ENCODE peak calls at places on chromosomes 3 and 15, in four cellular contexts. H is A549, U is ovary, K is transverse colon. N is an unnamed sample.

GRCh38 chr3:44105571-44105970 is 136.1 kb upstream of the TOPAZ1 start:
- DNase-seq in H (no peak), U (no peak), K (no peak), N (no peak)

GRCh38 chr3:16993227-16993626 is 108.5 kb downstream of the PLCL2 start:
- DNase-seq in H (no peak), U (no peak), K (no peak), N (no peak)

GRCh38 chr15:70090436-70091291 is 7.1 kb downstream of the TLE3 start:
- DNase-seq in H (no peak), U (no peak), K (peak), N (no peak)

GRCh38 chr15:67914537-67915373 is 74.9 kb upstream of the RNU6-1 start:
- DNase-seq in H (peak), U (peak), K (peak), N (no peak)

GRCh38 chr15:71573599-71573998 is 236.8 kb upstream of the NR2E3 start:
- DNase-seq in H (no peak), U (no peak), K (no peak), N (no peak)

GRCh38 chr15:67219288-67219687 is 35.2 kb downstream of the AAGAB start:
- DNase-seq in H (no peak), U (no peak), K (no peak), N (no peak)

GRCh38 chr15:72796515-72797337 is 13.2 kb upstream of the ADPGK start:
- DNase-seq in H (peak), U (peak), K (peak), N (peak)

GRCh38 chr3:16073218-16073617 is 101.3 kb upstream of the GALNT15 start:
- DNase-seq in H (no peak), U (no peak), K (no peak), N (no peak)

GRCh38 chr3:140166908-140167599 is 232.1 kb downstream of the CLSTN2 start:
- DNase-seq in H (no peak), U (no peak), K (no peak), N (no peak)

GRCh38 chr15:75648156-75649000 is 666 bp downstream of the SNX33 start:
- DNase-seq in H (no peak), U (peak), K (peak), N (no peak)

GRCh38 chr15:92012368-92012629 is 158.8 kb downstream of the SLCO3A1 start:
- DNase-seq in H (no peak), U (no peak), K (no peak), N (peak)

GRCh38 chr15:75720787-75721461 is 8.3 kb upstream of the CSPG4 start:
- DNase-seq in H (peak), U (peak), K (peak), N (peak)

GRCh38 chr3:184993394-184993793 is 159.5 kb downstream of the C3orf70 start:
- DNase-seq in H (no peak), U (no peak), K (no peak), N (no peak)

GRCh38 chr3:140303875-140304274 is 368.9 kb downstream of the CLSTN2 start:
- DNase-seq in H (no peak), U (no peak), K (no peak), N (no peak)

GRCh38 chr15:41791970-41792637 is 17.8 kb downstream of the MAPKBP1 start:
- DNase-seq in H (no peak), U (no peak), K (no peak), N (no peak)

GRCh38 chr3:159798951-159799350 is 189.7 kb upstream of the IL12A start:
- DNase-seq in H (no peak), U (no peak), K (no peak), N (peak)

GRCh38 chr3:53566450-53567145 is 72.2 kb downstream of the CACNA1D start:
- DNase-seq in H (no peak), U (no peak), K (no peak), N (no peak)

GRCh38 chr15:58229297-58229768 is 91.2 kb downstream of the AQP9 start:
- DNase-seq in H (no peak), U (no peak), K (no peak), N (no peak)

GRCh38 chr3:116111765-116112164 is 333.5 kb downstream of the LSAMP start:
- DNase-seq in H (no peak), U (no peak), K (no peak), N (no peak)

GRCh38 chr15:51079226-51079625 is 15.5 kb downstream of the TNFAIP8L3 start:
- DNase-seq in H (no peak), U (no peak), K (no peak), N (no peak)

GRCh38 chr3:19917167-19917566 is 16.9 kb downstream of the EFHB start:
- DNase-seq in H (no peak), U (no peak), K (no peak), N (no peak)

GRCh38 chr3:45778761-45779201 is 17.6 kb downstream of the SLC6A20 start:
- DNase-seq in H (no peak), U (no peak), K (no peak), N (no peak)

GRCh38 chr3:179558742-179559364 is 3.9 kb upstream of the ACTL6A start:
- DNase-seq in H (peak), U (peak), K (peak), N (peak)

GRCh38 chr3:113948015-113948917 is 453 bp downstream of the ZDHHC23 start:
- DNase-seq in H (peak), U (no peak), K (peak), N (peak)

GRCh38 chr3:124137264-124137663 is 145.3 kb upstream of the ROPN1 start:
- DNase-seq in H (no peak), U (no peak), K (no peak), N (no peak)

GRCh38 chr3:188205992-188206416 is 52.0 kb downstream of the LPP start:
- DNase-seq in H (no peak), U (no peak), K (peak), N (no peak)

GRCh38 chr3:100386437-100387064 is 14.3 kb downstream of the TOMM70 start:
- DNase-seq in H (no peak), U (no peak), K (no peak), N (no peak)

GRCh38 chr3:13532085-13532484 is 16.8 kb upstream of the FBLN2 start:
- DNase-seq in H (no peak), U (no peak), K (no peak), N (no peak)
- TF ChIP-seq POLR2A in H (no peak), U (no peak), K (no peak), N (no peak)

GRCh38 chr3:195212033-195212748 is 58.8 kb downstream of the XXYLT1 start:
- DNase-seq in H (no peak), U (no peak), K (no peak), N (no peak)

GRCh38 chr3:195212749-195213085 is 58.2 kb downstream of the XXYLT1 start:
- DNase-seq in H (no peak), U (no peak), K (no peak), N (no peak)

GRCh38 chr3:195214381-195214780 is 56.6 kb downstream of the XXYLT1 start:
- DNase-seq in H (no peak), U (no peak), K (no peak), N (no peak)

GRCh38 chr3:195209836-195210551 is 61.0 kb downstream of the XXYLT1 start:
- DNase-seq in H (no peak), U (peak), K (no peak), N (no peak)

GRCh38 chr3:195213639-195214315 is 57.2 kb downstream of the XXYLT1 start:
- DNase-seq in H (no peak), U (no peak), K (no peak), N (no peak)
- TF ChIP-seq POLR2A in H (no peak), U (no peak), K (no peak), N (no peak)

GRCh38 chr3:167705840-167706239 is 28.9 kb downstream of the PDCD10 start:
- DNase-seq in H (no peak), U (no peak), K (no peak), N (no peak)
- TF ChIP-seq POLR2A in H (no peak), U (no peak), K (no peak), N (no peak)

GRCh38 chr15:78565097-78565950 is at the start of gene CHRNA5:
- DNase-seq in H (peak), U (peak), K (peak), N (peak)
- TF ChIP-seq POLR2A in H (peak), U (no peak), K (peak), N (peak)

DNA sequence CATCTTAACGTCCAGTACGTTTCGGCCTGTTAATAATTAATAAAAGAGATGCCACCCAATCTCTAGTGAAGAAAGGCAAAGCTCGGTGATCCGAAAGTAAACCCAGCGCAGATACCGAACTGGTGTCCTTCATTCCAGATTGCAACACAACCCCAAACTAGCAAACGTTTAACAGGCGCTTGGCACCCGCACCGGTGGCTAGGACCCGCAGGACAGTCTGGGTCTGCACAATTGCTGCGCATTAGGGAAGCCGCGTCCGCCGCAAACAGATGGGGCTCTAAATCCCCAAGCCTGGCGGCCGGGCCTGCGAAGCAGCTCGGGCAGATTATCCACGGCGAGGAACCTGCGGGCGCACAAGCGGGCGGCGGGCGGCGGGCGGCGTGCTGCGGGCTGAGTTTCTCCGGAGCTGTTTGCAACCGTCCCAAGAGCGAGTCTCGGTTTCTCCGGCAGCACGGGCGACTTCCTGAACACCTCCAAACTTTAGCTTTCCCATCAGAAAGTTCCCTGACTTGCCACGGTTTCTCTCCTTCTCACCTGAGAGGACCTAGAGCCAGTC is 112.1 kb upstream of the ICE2 start:
- DNase-seq in H (peak), U (peak), K (peak), N (no peak)
- TF ChIP-seq POLR2A in H (no peak), U (no peak), K (no peak), N (no peak)

DNA sequence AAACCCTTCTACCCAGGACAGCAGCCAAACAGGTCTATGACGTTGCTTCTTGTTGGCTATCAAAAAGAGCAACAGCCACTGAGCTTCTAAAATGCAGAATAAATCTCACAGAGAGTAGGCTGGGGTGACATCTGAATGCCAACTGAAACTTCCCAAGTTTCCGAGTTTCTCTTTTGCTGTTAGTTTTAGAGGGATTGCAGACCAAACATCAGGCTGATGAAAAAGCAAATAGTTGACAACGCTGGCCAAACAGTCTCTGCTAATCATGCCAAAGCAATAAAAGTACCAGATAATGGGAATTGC is 670 bp upstream of the CBLB start:
- DNase-seq in H (no peak), U (no peak), K (no peak), N (no peak)
- TF ChIP-seq POLR2A in H (no peak), U (no peak), K (no peak), N (no peak)

GRCh38 chr15:45187894-45188830 is at the start of gene SHF:
- DNase-seq in H (peak), U (peak), K (peak), N (no peak)
- TF ChIP-seq POLR2A in H (no peak), U (peak), K (peak), N (no peak)

DNA sequence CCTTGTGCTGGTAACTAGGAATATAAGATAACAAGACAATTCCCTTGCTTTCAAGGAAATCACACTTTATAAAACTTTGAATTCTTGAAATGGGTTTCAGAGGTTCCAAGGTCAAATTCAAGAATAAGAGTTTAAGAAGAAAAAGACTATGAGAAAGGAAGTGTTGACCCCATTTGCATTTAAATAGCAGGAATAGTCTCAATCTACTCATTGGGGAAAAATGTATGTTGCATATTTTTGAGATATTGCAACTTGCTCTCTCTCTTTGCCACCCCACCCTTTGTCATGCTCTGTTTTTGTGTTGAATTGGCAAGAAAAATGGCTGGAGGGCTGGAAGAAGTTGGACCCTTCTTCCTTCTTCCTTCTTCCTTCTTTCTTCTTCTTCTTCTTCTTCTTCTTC is 699.2 kb downstream of the TUSC7 start:
- DNase-seq in H (no peak), U (no peak), K (no peak), N (no peak)
- TF ChIP-seq POLR2A in H (no peak), U (no peak), K (no peak), N (no peak)

DNA sequence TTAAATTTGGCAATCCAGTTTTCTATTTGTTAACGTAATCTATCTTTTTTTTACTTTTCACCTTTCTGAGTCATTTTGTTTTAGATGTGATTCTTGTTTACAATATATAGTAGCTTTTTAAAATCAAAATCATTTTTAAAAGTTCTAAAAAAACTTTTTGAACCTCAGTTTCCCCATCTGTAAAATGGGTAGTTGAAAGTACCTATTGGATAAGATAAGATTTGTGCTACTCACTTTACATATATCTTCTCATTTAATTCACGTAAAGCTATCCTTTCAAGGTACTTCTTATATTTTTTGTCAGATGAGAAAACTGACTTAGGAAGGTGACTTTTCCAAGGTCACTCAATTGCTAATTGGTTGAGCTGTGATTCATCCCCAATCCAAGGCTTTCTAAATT is 153.2 kb downstream of the EEFSEC start:
- DNase-seq in H (no peak), U (no peak), K (no peak), N (no peak)
- TF ChIP-seq POLR2A in H (no peak), U (no peak), K (no peak), N (no peak)